ENCODE peak calls at places on chromosomes 5 and 9, in seven cellular contexts. B is NCI-H1092, N is substantia nigra, I is AG09319, G is prostate gland, A is mesendoderm, Z is stomach. K is an unnamed sample.

GRCh38 chr5:139458580-139459407 is 3.7 kb downstream of the ECSCR start:
- DNase-seq in B (no peak), N (no peak), I (no peak), G (no peak), A (no peak), Z (peak; percentile 54), K (no peak)

GRCh38 chr9:121958530-121958929 is 134.6 kb downstream of the TTLL11 start:
- DNase-seq in B (no peak), N (no peak), I (no peak), G (no peak), A (no peak), Z (no peak), K (no peak)

GRCh38 chr5:172953776-172954189 is 5.4 kb upstream of the RPL26L1 start:
- DNase-seq in B (no peak), N (no peak), I (peak; percentile 73), G (no peak), A (no peak), Z (no peak), K (no peak)

GRCh38 chr9:108655818-108656217 is 200.0 kb downstream of the ACTL7B start:
- DNase-seq in B (no peak), N (no peak), I (no peak), G (no peak), A (no peak), Z (no peak), K (no peak)

GRCh38 chr5:120139039-120139438 is 325.1 kb upstream of the PRR16 start:
- DNase-seq in B (no peak), N (no peak), I (peak; percentile 93), G (peak; percentile 55), A (no peak), Z (no peak), K (no peak)

GRCh38 chr5:32100230-32100629 is 73.9 kb downstream of the GOLPH3 start:
- DNase-seq in B (no peak), N (peak; percentile 21), I (peak; percentile 36), G (no peak), A (peak; percentile 14), Z (no peak), K (no peak)

GRCh38 chr9:121500165-121500478 is 478 bp upstream of the GGTA1 start:
- DNase-seq in B (no peak), N (no peak), I (no peak), G (no peak), A (no peak), Z (no peak), K (no peak)

GRCh38 chr5:75167345-75167744 is 69.3 kb downstream of the ANKRD31 start:
- DNase-seq in B (no peak), N (no peak), I (no peak), G (no peak), A (peak; percentile 75), Z (no peak), K (no peak)

GRCh38 chr5:54717870-54718269 is 200.3 kb downstream of the SNX18 start:
- DNase-seq in B (no peak), N (no peak), I (no peak), G (no peak), A (no peak), Z (no peak), K (no peak)

GRCh38 chr9:94145640-94146039 is 61.4 kb downstream of the PTPDC1 start:
- DNase-seq in B (no peak), N (no peak), I (no peak), G (no peak), A (no peak), Z (no peak), K (no peak)

GRCh38 chr9:131676431-131676972 is 63.4 kb downstream of the RAPGEF1 start:
- DNase-seq in B (no peak), N (no peak), I (no peak), G (no peak), A (no peak), Z (no peak), K (no peak)

GRCh38 chr9:87733273-87734054 is 7.5 kb downstream of the CTSL start:
- DNase-seq in B (no peak), N (no peak), I (no peak), G (no peak), A (no peak), Z (no peak), K (no peak)

GRCh38 chr9:706606-707451 is 134.7 kb upstream of the DMRT1 start:
- DNase-seq in B (no peak), N (peak; percentile 41), I (no peak), G (peak; percentile 64), A (peak; percentile 77), Z (peak; percentile 70), K (peak; percentile 73)

GRCh38 chr9:35179347-35180271 is 17.8 kb downstream of the UNC13B start:
- DNase-seq in B (no peak), N (no peak), I (no peak), G (no peak), A (no peak), Z (no peak), K (no peak)

GRCh38 chr9:129414377-129415021 is 206.4 kb downstream of the C9orf50 start:
- DNase-seq in B (no peak), N (no peak), I (peak; percentile 50), G (no peak), A (no peak), Z (no peak), K (peak; percentile 73)

GRCh38 chr5:5523066-5523505 is 100.6 kb downstream of the ICE1 start:
- DNase-seq in B (no peak), N (no peak), I (no peak), G (no peak), A (peak; percentile 16), Z (no peak), K (no peak)

GRCh38 chr5:151770383-151771258 is 1.1 kb upstream of the G3BP1 start:
- DNase-seq in B (peak; percentile 9), N (peak; percentile 46), I (peak; percentile 30), G (peak; percentile 36), A (peak; percentile 94), Z (peak; percentile 59), K (peak; percentile 79)

GRCh38 chr5:146860213-146860891 is 18.2 kb downstream of the PPP2R2B start:
- DNase-seq in B (no peak), N (no peak), I (no peak), G (no peak), A (no peak), Z (no peak), K (no peak)

GRCh38 chr5:172150514-172151425 is 37.3 kb downstream of the STK10 start:
- DNase-seq in B (no peak), N (no peak), I (no peak), G (no peak), A (no peak), Z (peak; percentile 49), K (peak; percentile 54)

GRCh38 chr9:135486267-135487065 is 6.9 kb downstream of the PPP1R26 start:
- DNase-seq in B (no peak), N (no peak), I (no peak), G (no peak), A (no peak), Z (no peak), K (no peak)

GRCh38 chr5:154826-155225 is 36.5 kb upstream of the LRRC14B start:
- DNase-seq in B (no peak), N (no peak), I (no peak), G (no peak), A (no peak), Z (no peak), K (peak; percentile 22)

GRCh38 chr5:131419877-131420276 is 156.0 kb downstream of the CDC42SE2 start:
- DNase-seq in B (no peak), N (no peak), I (no peak), G (no peak), A (no peak), Z (no peak), K (no peak)

GRCh38 chr9:92807757-92808725 is 43.4 kb upstream of the BICD2 start:
- DNase-seq in B (peak; percentile 21), N (no peak), I (no peak), G (no peak), A (no peak), Z (no peak), K (no peak)

GRCh38 chr9:111632051-111632450 is 917 bp downstream of the DNAJC25 start:
- DNase-seq in B (no peak), N (no peak), I (no peak), G (no peak), A (no peak), Z (no peak), K (no peak)

GRCh38 chr5:157477814-157478494 is 17.9 kb downstream of the NIPAL4 start:
- DNase-seq in B (no peak), N (no peak), I (no peak), G (no peak), A (no peak), Z (no peak), K (no peak)

GRCh38 chr9:87854563-87854962 is 28.1 kb upstream of the SPATA31E1 start:
- DNase-seq in B (no peak), N (no peak), I (no peak), G (no peak), A (no peak), Z (no peak), K (no peak)

GRCh38 chr5:9149988-9150387 is 395.9 kb downstream of the SEMA5A start:
- DNase-seq in B (no peak), N (no peak), I (peak; percentile 20), G (no peak), A (peak; percentile 60), Z (no peak), K (no peak)

GRCh38 chr5:138663561-138663960 is 88.4 kb upstream of the HSPA9 start:
- DNase-seq in B (no peak), N (no peak), I (no peak), G (no peak), A (no peak), Z (no peak), K (no peak)

GRCh38 chr9:124030969-124031451 is 19.4 kb downstream of the LHX2 start:
- DNase-seq in B (no peak), N (no peak), I (no peak), G (no peak), A (no peak), Z (no peak), K (no peak)

GRCh38 chr5:154712518-154713437 is 42.4 kb upstream of the LARP1 start:
- DNase-seq in B (peak; percentile 4), N (no peak), I (no peak), G (peak; percentile 84), A (peak; percentile 85), Z (peak; percentile 88), K (peak; percentile 63)

GRCh38 chr5:71731015-71731414 is 11.9 kb downstream of the CARTPT start:
- DNase-seq in B (no peak), N (no peak), I (no peak), G (no peak), A (no peak), Z (no peak), K (no peak)

GRCh38 chr9:20356392-20357206 is 265.7 kb downstream of the MLLT3 start:
- DNase-seq in B (peak; percentile 73), N (peak; percentile 7), I (peak; percentile 74), G (peak; percentile 78), A (peak; percentile 90), Z (peak; percentile 64), K (peak; percentile 78)

GRCh38 chr5:109929371-109929770 is 239.6 kb downstream of the MAN2A1 start:
- DNase-seq in B (no peak), N (no peak), I (no peak), G (no peak), A (no peak), Z (no peak), K (no peak)

GRCh38 chr9:113548221-113549041 is 84.9 kb downstream of the RGS3 start:
- DNase-seq in B (no peak), N (no peak), I (no peak), G (no peak), A (peak; percentile 77), Z (peak; percentile 62), K (no peak)

GRCh38 chr9:91241909-91242308 is 119.8 kb downstream of the AUH start:
- DNase-seq in B (no peak), N (no peak), I (no peak), G (no peak), A (no peak), Z (no peak), K (no peak)

GRCh38 chr9:80796662-80797426 is 892.5 kb downstream of the TLE1 start:
- DNase-seq in B (no peak), N (no peak), I (no peak), G (peak; percentile 45), A (no peak), Z (no peak), K (no peak)

K was measured in ureter.